ENCODE peak calls at places on chromosome X, in seven cellular contexts. One of them, this sample, is unnamed.

GRCh38 chrX:129965166-129965565 is 17.3 kb upstream of the BCORL1 start:
- DNase-seq in transverse colon: no peak
- DNase-seq in NB4: no peak
- DNase-seq in IMR-90: no peak
- DNase-seq in ovary: no peak
- DNase-seq in endothelial cell of umbilical vein: no peak
- DNase-seq in uterus: no peak
- DNase-seq in this sample: no peak

GRCh38 chrX:39020051-39020669 is 218.9 kb downstream of the MID1IP1 start:
- DNase-seq in transverse colon: no peak
- DNase-seq in NB4: peak
- DNase-seq in IMR-90: no peak
- DNase-seq in ovary: no peak
- DNase-seq in endothelial cell of umbilical vein: no peak
- DNase-seq in uterus: no peak
- DNase-seq in this sample: no peak

GRCh38 chrX:53263597-53264094 is 17.7 kb downstream of the IQSEC2 start:
- DNase-seq in transverse colon: no peak
- DNase-seq in NB4: peak
- DNase-seq in IMR-90: peak
- DNase-seq in ovary: no peak
- DNase-seq in endothelial cell of umbilical vein: peak
- DNase-seq in uterus: no peak
- DNase-seq in this sample: peak

GRCh38 chrX:6026484-6026883 is 202.2 kb downstream of the NLGN4X start:
- DNase-seq in transverse colon: no peak
- DNase-seq in NB4: no peak
- DNase-seq in IMR-90: no peak
- DNase-seq in ovary: no peak
- DNase-seq in endothelial cell of umbilical vein: no peak
- DNase-seq in uterus: no peak
- DNase-seq in this sample: no peak

GRCh38 chrX:136353519-136354095 is 52.8 kb downstream of the ADGRG4 start:
- DNase-seq in transverse colon: no peak
- DNase-seq in NB4: no peak
- DNase-seq in IMR-90: no peak
- DNase-seq in ovary: no peak
- DNase-seq in endothelial cell of umbilical vein: no peak
- DNase-seq in uterus: no peak
- DNase-seq in this sample: no peak

GRCh38 chrX:129749069-129749468 is 10.3 kb downstream of the XPNPEP2 start:
- DNase-seq in transverse colon: no peak
- DNase-seq in NB4: no peak
- DNase-seq in IMR-90: no peak
- DNase-seq in ovary: no peak
- DNase-seq in endothelial cell of umbilical vein: no peak
- DNase-seq in uterus: no peak
- DNase-seq in this sample: no peak

GRCh38 chrX:7068939-7069367 is 78.6 kb upstream of the STS start:
- DNase-seq in transverse colon: no peak
- DNase-seq in NB4: no peak
- DNase-seq in IMR-90: no peak
- DNase-seq in ovary: no peak
- DNase-seq in endothelial cell of umbilical vein: peak
- DNase-seq in uterus: no peak
- DNase-seq in this sample: peak

GRCh38 chrX:71536285-71536684 is 3.4 kb downstream of the OGT start:
- DNase-seq in transverse colon: no peak
- DNase-seq in NB4: no peak
- DNase-seq in IMR-90: no peak
- DNase-seq in ovary: no peak
- DNase-seq in endothelial cell of umbilical vein: no peak
- DNase-seq in uterus: no peak
- DNase-seq in this sample: peak

GRCh38 chrX:15751160-15751819 is 13.2 kb downstream of the CA5B start:
- DNase-seq in transverse colon: no peak
- DNase-seq in NB4: no peak
- DNase-seq in IMR-90: peak
- DNase-seq in ovary: no peak
- DNase-seq in endothelial cell of umbilical vein: peak
- DNase-seq in uterus: no peak
- DNase-seq in this sample: no peak

GRCh38 chrX:147749308-147749707 is 162.4 kb upstream of the FMR1 start:
- DNase-seq in transverse colon: no peak
- DNase-seq in NB4: no peak
- DNase-seq in IMR-90: no peak
- DNase-seq in ovary: no peak
- DNase-seq in endothelial cell of umbilical vein: no peak
- DNase-seq in uterus: no peak
- DNase-seq in this sample: no peak

DNA sequence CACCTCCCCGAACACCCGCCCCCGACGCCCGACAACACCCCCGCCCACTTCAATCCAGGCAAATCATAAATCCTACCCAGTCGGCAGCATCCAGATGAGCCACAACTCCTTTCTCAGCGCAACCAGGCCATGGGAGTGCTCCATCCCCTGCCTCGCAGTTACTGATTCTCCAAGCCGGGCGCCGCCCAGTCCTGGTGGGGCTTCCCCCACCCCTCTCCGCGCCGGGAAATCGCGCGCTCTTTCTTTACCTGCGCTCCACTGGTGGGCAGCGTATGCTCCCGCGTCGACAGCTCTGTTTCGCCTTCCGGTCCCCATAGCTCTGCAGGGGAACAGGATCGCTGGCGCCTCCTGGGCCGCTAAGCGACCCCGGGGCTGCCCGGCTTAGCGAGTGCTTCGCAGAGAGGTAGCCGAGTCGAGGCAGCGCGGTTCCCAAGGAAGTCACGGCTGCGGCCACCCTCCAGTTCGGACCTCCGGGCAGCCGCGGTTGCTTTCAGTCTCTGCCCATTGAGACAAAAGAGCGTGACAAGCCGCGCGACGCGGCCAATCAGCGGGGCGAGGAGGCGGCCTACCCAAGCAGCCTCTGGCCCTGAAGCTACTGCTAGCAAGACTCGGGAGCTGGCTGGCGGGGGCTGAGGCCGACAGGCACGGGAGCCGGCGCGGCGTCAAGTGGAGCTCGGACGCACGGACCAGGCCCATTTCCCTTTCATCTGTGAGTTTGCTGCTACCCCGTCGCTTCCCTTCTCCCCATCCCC is 43.7 kb upstream of the TMSB15B start:
- DNase-seq in transverse colon: peak
- DNase-seq in NB4: peak
- DNase-seq in IMR-90: peak
- DNase-seq in ovary: peak
- DNase-seq in endothelial cell of umbilical vein: peak
- DNase-seq in uterus: peak
- DNase-seq in this sample: peak
- TF ChIP-seq POLR2A in transverse colon: no peak
- TF ChIP-seq POLR2A in NB4: no peak
- TF ChIP-seq POLR2A in IMR-90: no peak
- TF ChIP-seq POLR2A in ovary: no peak
- TF ChIP-seq POLR2A in endothelial cell of umbilical vein: no peak
- TF ChIP-seq POLR2A in uterus: peak
- TF ChIP-seq POLR2A in this sample: no peak

GRCh38 chrX:18674788-18675735 is 3.2 kb upstream of the RS1 start:
- DNase-seq in transverse colon: peak
- DNase-seq in NB4: peak
- DNase-seq in IMR-90: peak
- DNase-seq in ovary: peak
- DNase-seq in endothelial cell of umbilical vein: peak
- DNase-seq in uterus: peak
- DNase-seq in this sample: peak
- TF ChIP-seq POLR2A in transverse colon: peak
- TF ChIP-seq POLR2A in NB4: peak
- TF ChIP-seq POLR2A in IMR-90: no peak
- TF ChIP-seq POLR2A in ovary: peak
- TF ChIP-seq POLR2A in endothelial cell of umbilical vein: no peak
- TF ChIP-seq POLR2A in uterus: peak
- TF ChIP-seq POLR2A in this sample: peak

DNA sequence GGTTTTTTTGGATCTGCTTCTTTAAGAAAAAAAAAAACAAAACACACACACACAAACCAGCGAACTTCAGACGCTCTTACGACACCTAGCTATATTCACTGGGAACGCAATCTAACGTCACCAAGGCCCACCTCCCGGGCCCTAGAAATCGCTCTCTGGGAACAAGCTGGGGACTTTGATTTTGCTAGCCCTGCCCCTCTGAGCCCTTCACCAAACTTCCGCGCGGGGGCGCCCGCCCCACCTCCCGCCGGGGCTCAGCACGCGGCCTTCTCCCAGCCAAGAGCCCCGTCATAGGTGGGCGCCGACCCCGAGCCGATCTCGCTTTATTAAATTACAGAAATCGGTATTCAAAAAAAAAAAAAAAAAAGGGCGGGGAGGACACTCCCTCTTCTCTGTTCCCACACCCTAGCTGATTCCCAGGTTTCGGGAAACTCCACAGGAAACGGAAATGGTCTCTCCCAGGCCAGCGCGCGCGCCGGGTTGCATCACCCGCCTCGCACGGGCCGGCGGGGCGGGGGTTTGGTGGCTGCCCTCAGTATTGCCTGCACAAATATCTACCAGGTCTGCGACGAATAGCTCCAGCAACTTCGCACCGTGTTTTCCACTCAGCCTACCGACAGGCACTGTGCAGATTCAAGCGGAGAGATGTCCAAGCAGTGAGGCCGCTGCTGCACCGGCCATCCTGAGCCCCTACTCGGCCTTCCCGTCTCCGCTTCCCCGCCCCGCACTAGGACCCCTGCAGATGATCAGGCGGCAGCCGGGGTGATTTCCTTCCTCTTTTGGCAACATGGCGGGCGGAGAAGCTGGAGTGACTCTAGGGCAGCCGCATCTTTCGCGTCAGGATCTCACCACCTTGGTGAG is at the start of gene EIF2S3:
- DNase-seq in transverse colon: peak
- DNase-seq in NB4: peak
- DNase-seq in IMR-90: peak
- DNase-seq in ovary: peak
- DNase-seq in endothelial cell of umbilical vein: peak
- DNase-seq in uterus: peak
- DNase-seq in this sample: peak
- TF ChIP-seq POLR2A in transverse colon: peak
- TF ChIP-seq POLR2A in NB4: peak
- TF ChIP-seq POLR2A in IMR-90: peak
- TF ChIP-seq POLR2A in ovary: peak
- TF ChIP-seq POLR2A in endothelial cell of umbilical vein: peak
- TF ChIP-seq POLR2A in uterus: peak
- TF ChIP-seq POLR2A in this sample: peak

GRCh38 chrX:66014560-66014959 is 25.3 kb downstream of the VSIG4 start:
- DNase-seq in transverse colon: no peak
- DNase-seq in NB4: peak
- DNase-seq in IMR-90: no peak
- DNase-seq in ovary: no peak
- DNase-seq in endothelial cell of umbilical vein: no peak
- DNase-seq in uterus: no peak
- DNase-seq in this sample: no peak

GRCh38 chrX:66016905-66017658 is 22.8 kb downstream of the VSIG4 start:
- DNase-seq in transverse colon: no peak
- DNase-seq in NB4: no peak
- DNase-seq in IMR-90: no peak
- DNase-seq in ovary: no peak
- DNase-seq in endothelial cell of umbilical vein: no peak
- DNase-seq in uterus: no peak
- DNase-seq in this sample: peak

GRCh38 chrX:66015906-66016689 is 23.8 kb downstream of the VSIG4 start:
- DNase-seq in transverse colon: no peak
- DNase-seq in NB4: no peak
- DNase-seq in IMR-90: no peak
- DNase-seq in ovary: no peak
- DNase-seq in endothelial cell of umbilical vein: no peak
- DNase-seq in uterus: no peak
- DNase-seq in this sample: peak

GRCh38 chrX:66014084-66014483 is 25.8 kb downstream of the VSIG4 start:
- DNase-seq in transverse colon: no peak
- DNase-seq in NB4: no peak
- DNase-seq in IMR-90: no peak
- DNase-seq in ovary: no peak
- DNase-seq in endothelial cell of umbilical vein: no peak
- DNase-seq in uterus: no peak
- DNase-seq in this sample: no peak

GRCh38 chrX:66015152-66015827 is 24.6 kb downstream of the VSIG4 start:
- DNase-seq in transverse colon: peak
- DNase-seq in NB4: peak
- DNase-seq in IMR-90: no peak
- DNase-seq in ovary: no peak
- DNase-seq in endothelial cell of umbilical vein: no peak
- DNase-seq in uterus: no peak
- DNase-seq in this sample: peak
- TF ChIP-seq POLR2A in transverse colon: peak
- TF ChIP-seq POLR2A in NB4: peak
- TF ChIP-seq POLR2A in IMR-90: no peak
- TF ChIP-seq POLR2A in ovary: no peak
- TF ChIP-seq POLR2A in endothelial cell of umbilical vein: no peak
- TF ChIP-seq POLR2A in uterus: no peak
- TF ChIP-seq POLR2A in this sample: peak